ENCODE peak calls at places on chromosomes 11 and 22, in eight cellular contexts. One of them, this sample, is unnamed.

GRCh38 chr22:49574861-49575702 is 252.6 kb downstream of the BRD1 start:
- DNase-seq in fibroblast of pulmonary artery: no peak
- DNase-seq in GM06990: no peak
- DNase-seq in HepG2: no peak
- DNase-seq in AG04450: no peak
- DNase-seq in heart right ventricle: no peak
- DNase-seq in right lobe of liver: no peak
- DNase-seq in PC-3: no peak
- DNase-seq in this sample: peak; percentile 54

GRCh38 chr11:18588297-18589252 is at the start of gene UEVLD:
- DNase-seq in fibroblast of pulmonary artery: peak; percentile 90
- DNase-seq in GM06990: peak; percentile 82
- DNase-seq in HepG2: peak; percentile 81
- DNase-seq in AG04450: peak; percentile 78
- DNase-seq in heart right ventricle: peak; percentile 93
- DNase-seq in right lobe of liver: peak; percentile 92
- DNase-seq in PC-3: peak; percentile 85
- DNase-seq in this sample: peak; percentile 95

GRCh38 chr22:40128989-40129388 is 48.7 kb upstream of the TNRC6B start:
- DNase-seq in fibroblast of pulmonary artery: no peak
- DNase-seq in GM06990: peak; percentile 41
- DNase-seq in HepG2: no peak
- DNase-seq in AG04450: no peak
- DNase-seq in heart right ventricle: peak; percentile 30
- DNase-seq in right lobe of liver: no peak
- DNase-seq in PC-3: no peak
- DNase-seq in this sample: no peak

GRCh38 chr11:92557848-92558247 is 333.2 kb downstream of the FAT3 start:
- DNase-seq in fibroblast of pulmonary artery: no peak
- DNase-seq in GM06990: no peak
- DNase-seq in HepG2: no peak
- DNase-seq in AG04450: no peak
- DNase-seq in heart right ventricle: no peak
- DNase-seq in right lobe of liver: no peak
- DNase-seq in PC-3: no peak
- DNase-seq in this sample: no peak

GRCh38 chr11:8354622-8355417 is 91.1 kb upstream of the LMO1 start:
- DNase-seq in fibroblast of pulmonary artery: no peak
- DNase-seq in GM06990: peak; percentile 39
- DNase-seq in HepG2: no peak
- DNase-seq in AG04450: no peak
- DNase-seq in heart right ventricle: no peak
- DNase-seq in right lobe of liver: no peak
- DNase-seq in PC-3: peak; percentile 32
- DNase-seq in this sample: no peak

GRCh38 chr22:45296628-45297297 is 12.0 kb downstream of the UPK3A start:
- DNase-seq in fibroblast of pulmonary artery: no peak
- DNase-seq in GM06990: no peak
- DNase-seq in HepG2: no peak
- DNase-seq in AG04450: no peak
- DNase-seq in heart right ventricle: no peak
- DNase-seq in right lobe of liver: no peak
- DNase-seq in PC-3: no peak
- DNase-seq in this sample: no peak

GRCh38 chr11:112029460-112029859 is 4.3 kb downstream of the DLAT start:
- DNase-seq in fibroblast of pulmonary artery: no peak
- DNase-seq in GM06990: no peak
- DNase-seq in HepG2: no peak
- DNase-seq in AG04450: no peak
- DNase-seq in heart right ventricle: no peak
- DNase-seq in right lobe of liver: no peak
- DNase-seq in PC-3: no peak
- DNase-seq in this sample: no peak

GRCh38 chr22:30383061-30383460 is 4.2 kb downstream of the RNF215 start:
- DNase-seq in fibroblast of pulmonary artery: no peak
- DNase-seq in GM06990: no peak
- DNase-seq in HepG2: no peak
- DNase-seq in AG04450: no peak
- DNase-seq in heart right ventricle: no peak
- DNase-seq in right lobe of liver: no peak
- DNase-seq in PC-3: no peak
- DNase-seq in this sample: no peak

GRCh38 chr11:130478204-130478701 is 29.8 kb downstream of the ADAMTS15 start:
- DNase-seq in fibroblast of pulmonary artery: peak; percentile 96
- DNase-seq in GM06990: no peak
- DNase-seq in HepG2: no peak
- DNase-seq in AG04450: peak; percentile 88
- DNase-seq in heart right ventricle: peak; percentile 81
- DNase-seq in right lobe of liver: no peak
- DNase-seq in PC-3: peak; percentile 79
- DNase-seq in this sample: peak; percentile 91

GRCh38 chr22:35460678-35461077 is 60.7 kb downstream of the MCM5 start:
- DNase-seq in fibroblast of pulmonary artery: no peak
- DNase-seq in GM06990: no peak
- DNase-seq in HepG2: no peak
- DNase-seq in AG04450: no peak
- DNase-seq in heart right ventricle: no peak
- DNase-seq in right lobe of liver: no peak
- DNase-seq in PC-3: no peak
- DNase-seq in this sample: no peak

GRCh38 chr11:64647019-64647805 is 56.2 kb downstream of the SLC22A12 start:
- DNase-seq in fibroblast of pulmonary artery: no peak
- DNase-seq in GM06990: no peak
- DNase-seq in HepG2: no peak
- DNase-seq in AG04450: no peak
- DNase-seq in heart right ventricle: no peak
- DNase-seq in right lobe of liver: no peak
- DNase-seq in PC-3: no peak
- DNase-seq in this sample: no peak

GRCh38 chr22:22342697-22343602 is 98.4 kb downstream of the VPREB1 start:
- DNase-seq in fibroblast of pulmonary artery: peak; percentile 34
- DNase-seq in GM06990: peak; percentile 45
- DNase-seq in HepG2: peak; percentile 54
- DNase-seq in AG04450: no peak
- DNase-seq in heart right ventricle: no peak
- DNase-seq in right lobe of liver: peak; percentile 65
- DNase-seq in PC-3: peak; percentile 81
- DNase-seq in this sample: peak; percentile 76
- H3K4me3 ChIP-seq in fibroblast of pulmonary artery: no peak overlapping the region
- H3K4me3 ChIP-seq in GM06990: no peak overlapping the region
- H3K4me3 ChIP-seq in HepG2: no peak overlapping the region
- H3K4me3 ChIP-seq in AG04450: no peak overlapping the region
- H3K4me3 ChIP-seq in heart right ventricle: no peak overlapping the region
- H3K4me3 ChIP-seq in right lobe of liver: no peak overlapping the region
- H3K4me3 ChIP-seq in PC-3: no peak overlapping the region
- H3K4me3 ChIP-seq in this sample: no peak overlapping the region

GRCh38 chr11:59556883-59557205 is 45.5 kb downstream of the OR4D9 start:
- DNase-seq in fibroblast of pulmonary artery: no peak
- DNase-seq in GM06990: peak; percentile 42
- DNase-seq in HepG2: peak; percentile 48
- DNase-seq in AG04450: no peak
- DNase-seq in heart right ventricle: no peak
- DNase-seq in right lobe of liver: no peak
- DNase-seq in PC-3: peak; percentile 23
- DNase-seq in this sample: no peak
- H3K4me3 ChIP-seq in fibroblast of pulmonary artery: no peak overlapping the region
- H3K4me3 ChIP-seq in GM06990: peak overlapping the region; percentile 41
- H3K4me3 ChIP-seq in HepG2: peak overlapping the region; percentile 79
- H3K4me3 ChIP-seq in AG04450: peak overlapping the region; percentile 41
- H3K4me3 ChIP-seq in heart right ventricle: no peak overlapping the region
- H3K4me3 ChIP-seq in right lobe of liver: no peak overlapping the region
- H3K4me3 ChIP-seq in PC-3: peak overlapping the region; percentile 70
- H3K4me3 ChIP-seq in this sample: peak overlapping the region; percentile 66

DNA sequence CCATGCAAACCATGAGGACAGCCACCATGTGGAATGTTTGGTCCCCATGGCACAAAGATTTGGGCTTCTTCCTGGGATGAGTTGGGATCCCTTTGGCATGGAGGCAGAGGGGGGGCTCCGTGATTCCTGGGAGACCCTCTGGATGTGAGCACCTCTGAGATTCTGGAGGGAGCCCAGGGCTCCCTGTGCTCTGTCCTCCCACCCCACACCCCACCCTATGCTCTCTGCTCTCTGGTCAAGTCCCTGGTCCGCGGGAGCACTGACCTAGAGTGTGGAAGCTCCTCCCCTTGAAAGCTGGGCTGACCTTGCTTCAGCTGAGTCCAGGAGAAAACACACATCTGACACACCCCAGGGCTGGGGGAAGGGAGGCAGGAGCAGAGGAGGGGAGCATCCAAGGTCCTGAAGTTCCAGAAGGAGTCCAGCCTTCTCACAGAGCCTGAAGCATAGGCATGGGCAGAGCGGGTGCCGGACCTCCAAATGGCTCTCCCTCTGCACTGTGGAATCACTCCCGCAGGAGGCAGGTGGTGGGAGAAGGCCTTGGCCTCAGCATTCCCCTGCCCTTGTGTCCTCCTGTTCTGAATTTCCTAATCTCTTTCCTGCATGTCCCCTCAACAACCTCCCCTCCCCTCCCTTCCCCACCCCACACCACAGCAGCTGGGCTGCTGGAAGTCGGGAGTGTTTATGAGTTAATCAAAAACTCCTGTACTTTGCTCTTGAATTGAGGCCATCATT is 25.7 kb upstream of the OAF start:
- DNase-seq in fibroblast of pulmonary artery: peak; percentile 39
- DNase-seq in GM06990: no peak
- DNase-seq in HepG2: peak; percentile 93
- DNase-seq in AG04450: no peak
- DNase-seq in heart right ventricle: peak; percentile 82
- DNase-seq in right lobe of liver: peak; percentile 96
- DNase-seq in PC-3: no peak
- DNase-seq in this sample: peak; percentile 86
- H3K4me3 ChIP-seq in fibroblast of pulmonary artery: no peak overlapping the region
- H3K4me3 ChIP-seq in GM06990: no peak overlapping the region
- H3K4me3 ChIP-seq in HepG2: peak overlapping the region; percentile 73
- H3K4me3 ChIP-seq in AG04450: no peak overlapping the region
- H3K4me3 ChIP-seq in heart right ventricle: no peak overlapping the region
- H3K4me3 ChIP-seq in right lobe of liver: peak overlapping the region; percentile 59
- H3K4me3 ChIP-seq in PC-3: no peak overlapping the region
- H3K4me3 ChIP-seq in this sample: no peak overlapping the region

GRCh38 chr22:27463121-27463520 is 338.4 kb downstream of the MN1 start:
- DNase-seq in fibroblast of pulmonary artery: no peak
- DNase-seq in GM06990: no peak
- DNase-seq in HepG2: no peak
- DNase-seq in AG04450: no peak
- DNase-seq in heart right ventricle: no peak
- DNase-seq in right lobe of liver: no peak
- DNase-seq in PC-3: no peak
- DNase-seq in this sample: no peak

GRCh38 chr22:27468712-27469111 is 332.8 kb downstream of the MN1 start:
- DNase-seq in fibroblast of pulmonary artery: no peak
- DNase-seq in GM06990: no peak
- DNase-seq in HepG2: no peak
- DNase-seq in AG04450: no peak
- DNase-seq in heart right ventricle: no peak
- DNase-seq in right lobe of liver: no peak
- DNase-seq in PC-3: no peak
- DNase-seq in this sample: no peak

GRCh38 chr22:27462190-27462589 is 339.4 kb downstream of the MN1 start:
- DNase-seq in fibroblast of pulmonary artery: no peak
- DNase-seq in GM06990: no peak
- DNase-seq in HepG2: peak; percentile 29
- DNase-seq in AG04450: no peak
- DNase-seq in heart right ventricle: no peak
- DNase-seq in right lobe of liver: no peak
- DNase-seq in PC-3: no peak
- DNase-seq in this sample: no peak

GRCh38 chr22:27467039-27467438 is 334.5 kb downstream of the MN1 start:
- DNase-seq in fibroblast of pulmonary artery: no peak
- DNase-seq in GM06990: no peak
- DNase-seq in HepG2: no peak
- DNase-seq in AG04450: no peak
- DNase-seq in heart right ventricle: no peak
- DNase-seq in right lobe of liver: no peak
- DNase-seq in PC-3: no peak
- DNase-seq in this sample: no peak

GRCh38 chr22:27466229-27466628 is 335.3 kb downstream of the MN1 start:
- DNase-seq in fibroblast of pulmonary artery: no peak
- DNase-seq in GM06990: no peak
- DNase-seq in HepG2: no peak
- DNase-seq in AG04450: no peak
- DNase-seq in heart right ventricle: no peak
- DNase-seq in right lobe of liver: no peak
- DNase-seq in PC-3: no peak
- DNase-seq in this sample: no peak
- H3K4me3 ChIP-seq in fibroblast of pulmonary artery: no peak overlapping the region
- H3K4me3 ChIP-seq in GM06990: no peak overlapping the region
- H3K4me3 ChIP-seq in HepG2: no peak overlapping the region
- H3K4me3 ChIP-seq in AG04450: no peak overlapping the region
- H3K4me3 ChIP-seq in heart right ventricle: no peak overlapping the region
- H3K4me3 ChIP-seq in right lobe of liver: no peak overlapping the region
- H3K4me3 ChIP-seq in PC-3: no peak overlapping the region
- H3K4me3 ChIP-seq in this sample: no peak overlapping the region

GRCh38 chr11:131912127-131912526 is 541.7 kb downstream of the NTM start:
- DNase-seq in fibroblast of pulmonary artery: no peak
- DNase-seq in GM06990: no peak
- DNase-seq in HepG2: no peak
- DNase-seq in AG04450: no peak
- DNase-seq in heart right ventricle: no peak
- DNase-seq in right lobe of liver: no peak
- DNase-seq in PC-3: no peak
- DNase-seq in this sample: no peak

GRCh38 chr11:131908316-131908715 is 537.9 kb downstream of the NTM start:
- DNase-seq in fibroblast of pulmonary artery: no peak
- DNase-seq in GM06990: no peak
- DNase-seq in HepG2: no peak
- DNase-seq in AG04450: no peak
- DNase-seq in heart right ventricle: no peak
- DNase-seq in right lobe of liver: no peak
- DNase-seq in PC-3: no peak
- DNase-seq in this sample: no peak

GRCh38 chr11:131907371-131907770 is 537.0 kb downstream of the NTM start:
- DNase-seq in fibroblast of pulmonary artery: no peak
- DNase-seq in GM06990: no peak
- DNase-seq in HepG2: no peak
- DNase-seq in AG04450: no peak
- DNase-seq in heart right ventricle: no peak
- DNase-seq in right lobe of liver: no peak
- DNase-seq in PC-3: no peak
- DNase-seq in this sample: no peak

GRCh38 chr11:131910491-131911387 is 540.3 kb downstream of the NTM start:
- DNase-seq in fibroblast of pulmonary artery: peak; percentile 48
- DNase-seq in GM06990: no peak
- DNase-seq in HepG2: no peak
- DNase-seq in AG04450: no peak
- DNase-seq in heart right ventricle: no peak
- DNase-seq in right lobe of liver: no peak
- DNase-seq in PC-3: no peak
- DNase-seq in this sample: peak; percentile 71

GRCh38 chr11:131909426-131910200 is 539.2 kb downstream of the NTM start:
- DNase-seq in fibroblast of pulmonary artery: no peak
- DNase-seq in GM06990: no peak
- DNase-seq in HepG2: no peak
- DNase-seq in AG04450: no peak
- DNase-seq in heart right ventricle: no peak
- DNase-seq in right lobe of liver: no peak
- DNase-seq in PC-3: no peak
- DNase-seq in this sample: no peak
- H3K4me3 ChIP-seq in fibroblast of pulmonary artery: no peak overlapping the region
- H3K4me3 ChIP-seq in GM06990: no peak overlapping the region
- H3K4me3 ChIP-seq in HepG2: no peak overlapping the region
- H3K4me3 ChIP-seq in AG04450: peak overlapping the region; percentile 88
- H3K4me3 ChIP-seq in heart right ventricle: no peak overlapping the region
- H3K4me3 ChIP-seq in right lobe of liver: no peak overlapping the region
- H3K4me3 ChIP-seq in PC-3: no peak overlapping the region
- H3K4me3 ChIP-seq in this sample: peak overlapping the region; percentile 61

This sample was measured in right cardiac atrium.